ENCODE peak calls at places on chromosome 19, in seven cellular contexts. H is GM12864, B is AG09319, G is left ventricle myocardium inferior, E is pancreas, Y is transverse colon, Z is astrocyte of the spinal cord. Q is an unnamed sample.

GRCh38 chr19:55256562-55257460 is 2.0 kb downstream of the PPP6R1 start:
- DNase-seq in H (no peak), B (no peak), G (no peak), E (no peak), Y (no peak), Z (no peak), Q (peak; percentile 45)

GRCh38 chr19:41161903-41162302 is 31.1 kb upstream of the CYP2S1 start:
- DNase-seq in H (no peak), B (no peak), G (no peak), E (no peak), Y (no peak), Z (no peak), Q (no peak)

GRCh38 chr19:7152568-7152967 is 83.1 kb downstream of the ZNF557 start:
- DNase-seq in H (no peak), B (no peak), G (no peak), E (no peak), Y (no peak), Z (no peak), Q (peak; percentile 18)

GRCh38 chr19:29806098-29806866 is 5.5 kb upstream of the CCNE1 start:
- DNase-seq in H (no peak), B (peak; percentile 31), G (peak; percentile 67), E (no peak), Y (no peak), Z (no peak), Q (peak; percentile 11)

GRCh38 chr19:42150353-42150752 is 18.1 kb upstream of the POU2F2 start:
- DNase-seq in H (no peak), B (no peak), G (no peak), E (peak; percentile 75), Y (no peak), Z (no peak), Q (no peak)

GRCh38 chr19:4061683-4062575 is 4.8 kb downstream of the ZBTB7A start:
- DNase-seq in H (no peak), B (no peak), G (no peak), E (peak; percentile 80), Y (peak; percentile 90), Z (no peak), Q (no peak)

GRCh38 chr19:46031781-46032596 is 8.8 kb downstream of the IGFL4 start:
- DNase-seq in H (no peak), B (no peak), G (no peak), E (no peak), Y (no peak), Z (no peak), Q (no peak)

GRCh38 chr19:39587496-39587895 is 14.8 kb upstream of the LGALS13 start:
- DNase-seq in H (no peak), B (no peak), G (no peak), E (no peak), Y (no peak), Z (no peak), Q (no peak)

GRCh38 chr19:45440873-45441654 is 17.3 kb upstream of the ERCC1 start:
- DNase-seq in H (no peak), B (no peak), G (no peak), E (no peak), Y (no peak), Z (peak; percentile 35), Q (no peak)

GRCh38 chr19:11225815-11226214 is 13.6 kb upstream of the ANGPTL8 start:
- DNase-seq in H (no peak), B (no peak), G (no peak), E (no peak), Y (no peak), Z (no peak), Q (no peak)

GRCh38 chr19:800360-801029 is 3.2 kb downstream of the PTBP1 start:
- DNase-seq in H (no peak), B (no peak), G (no peak), E (peak; percentile 71), Y (peak; percentile 61), Z (no peak), Q (no peak)

GRCh38 chr19:30441011-30441410 is 68.8 kb downstream of the ZNF536 start:
- DNase-seq in H (no peak), B (no peak), G (no peak), E (no peak), Y (no peak), Z (no peak), Q (no peak)

GRCh38 chr19:47860602-47861297 is 1.7 kb downstream of the TPRX2 start:
- DNase-seq in H (no peak), B (no peak), G (no peak), E (peak; percentile 39), Y (no peak), Z (no peak), Q (no peak)
- TF ChIP-seq CTCF in H (no peak), B (no peak), G (no peak), E (no peak), Y (no peak), Z (no peak), Q (no peak)

GRCh38 chr19:32469796-32470195 is 64.2 kb downstream of the DPY19L3 start:
- DNase-seq in H (no peak), B (no peak), G (no peak), E (no peak), Y (no peak), Z (no peak), Q (no peak)

GRCh38 chr19:32459199-32459865 is 53.8 kb downstream of the DPY19L3 start:
- DNase-seq in H (no peak), B (no peak), G (no peak), E (no peak), Y (no peak), Z (no peak), Q (no peak)

GRCh38 chr19:32460476-32460875 is 54.9 kb downstream of the DPY19L3 start:
- DNase-seq in H (no peak), B (no peak), G (no peak), E (no peak), Y (no peak), Z (no peak), Q (no peak)

GRCh38 chr19:32465176-32465575 is 59.6 kb downstream of the DPY19L3 start:
- DNase-seq in H (no peak), B (no peak), G (no peak), E (no peak), Y (no peak), Z (no peak), Q (no peak)

GRCh38 chr19:32464279-32464678 is 58.7 kb downstream of the DPY19L3 start:
- DNase-seq in H (no peak), B (no peak), G (no peak), E (no peak), Y (no peak), Z (peak; percentile 23), Q (no peak)
- TF ChIP-seq CTCF in H (no peak), B (peak; percentile 28), G (peak; percentile 36), E (no peak), Y (no peak), Z (peak; percentile 40), Q (peak; percentile 48)

DNA sequence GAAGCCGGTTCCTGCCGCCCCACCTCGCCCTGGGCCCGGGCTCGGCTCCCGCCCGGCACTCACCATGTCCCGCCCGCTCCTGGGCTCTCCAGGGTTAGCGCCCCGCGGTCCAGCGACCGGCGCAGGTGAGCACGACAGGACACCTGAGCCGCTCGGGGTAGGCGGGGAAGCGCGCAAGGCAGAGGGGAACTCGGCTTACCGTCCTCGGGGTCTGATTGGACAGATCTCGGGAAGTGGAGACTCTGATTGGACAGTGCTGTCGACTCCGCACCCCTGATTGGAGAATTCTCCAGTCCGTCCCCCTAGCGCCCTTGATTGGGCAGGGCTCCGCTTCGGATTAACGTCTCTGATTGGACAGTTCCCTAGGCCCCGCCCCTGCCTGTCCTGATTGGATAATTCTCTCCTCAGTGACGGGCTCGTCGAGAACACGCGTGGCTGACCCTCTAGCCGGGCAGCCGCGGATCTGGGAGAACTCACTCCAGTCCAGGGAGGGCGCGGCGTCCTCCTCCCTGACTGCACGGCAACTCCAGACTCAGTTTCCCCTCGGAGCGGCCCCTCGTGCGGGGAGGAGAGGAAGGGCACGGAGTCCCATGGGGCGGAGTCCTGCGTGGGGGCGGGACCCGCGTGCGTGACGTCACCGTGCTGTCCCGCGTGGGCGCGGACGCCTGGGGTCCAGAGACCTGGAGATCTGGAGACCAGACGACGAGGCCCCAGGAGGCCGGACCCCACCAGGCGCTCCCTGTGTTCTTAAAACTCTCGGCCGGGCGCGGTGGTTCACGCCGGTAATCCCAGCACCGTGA is at the start of gene ZNF77:
- DNase-seq in H (peak; percentile 99), B (peak; percentile 99), G (peak; percentile 99), E (peak; percentile 95), Y (peak; percentile 99), Z (peak; percentile 99), Q (peak; percentile 100)
- TF ChIP-seq CTCF in H (no peak), B (no peak), G (peak; percentile 25), E (peak; percentile 21), Y (no peak), Z (no peak), Q (no peak)

DNA sequence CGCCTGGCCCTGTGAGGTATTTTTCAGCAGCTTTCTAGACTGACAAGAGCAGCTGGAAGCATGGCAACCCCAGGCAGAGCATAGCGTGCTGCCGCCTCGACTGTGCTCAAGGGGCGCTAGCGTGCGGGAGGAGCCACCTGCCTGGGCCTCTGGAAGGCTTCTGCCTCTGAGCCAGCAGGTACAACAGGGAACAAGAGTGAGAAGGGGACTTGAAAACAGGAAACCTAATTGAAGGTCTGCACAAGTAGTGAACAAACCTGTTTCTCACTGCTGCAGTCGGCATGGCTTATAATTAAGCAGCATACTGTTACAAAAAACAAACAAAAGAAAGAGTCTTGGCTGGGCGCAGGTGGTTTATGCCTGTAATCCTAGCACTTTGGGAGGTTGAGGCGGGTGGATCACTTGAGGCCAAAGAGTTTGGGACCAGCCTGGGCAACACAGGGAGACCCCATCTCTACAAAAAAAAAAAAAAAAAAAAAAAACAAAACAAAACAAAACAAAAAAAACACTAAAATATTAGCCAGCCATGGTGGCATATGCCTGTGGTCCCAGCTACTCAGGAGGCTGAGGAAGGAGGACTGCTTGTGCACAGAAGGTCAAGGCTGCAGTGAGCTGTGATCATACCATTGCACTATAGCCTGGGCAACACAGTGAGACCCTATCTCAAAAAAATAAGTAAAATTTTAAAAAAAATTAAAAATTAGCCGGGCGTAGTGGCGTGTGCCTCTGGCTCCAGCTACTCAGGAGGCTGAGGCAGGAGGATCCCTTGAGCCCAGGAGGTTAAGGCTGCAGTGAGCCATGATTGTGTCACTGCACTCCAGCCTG is 12.6 kb upstream of the GARRE1 start:
- DNase-seq in H (no peak), B (no peak), G (no peak), E (peak; percentile 84), Y (peak; percentile 75), Z (no peak), Q (peak; percentile 39)
- TF ChIP-seq CTCF in H (peak; percentile 75), B (no peak), G (no peak), E (peak; percentile 46), Y (peak; percentile 59), Z (peak; percentile 52), Q (no peak)

GRCh38 chr19:53947624-53948023 is 15.1 kb upstream of the CACNG8 start:
- DNase-seq in H (no peak), B (no peak), G (no peak), E (no peak), Y (no peak), Z (no peak), Q (no peak)
- TF ChIP-seq CTCF in H (no peak), B (no peak), G (no peak), E (no peak), Y (no peak), Z (peak; percentile 10), Q (no peak)